ENCODE peak calls at places on chromosomes 4 and X, in four cellular contexts. V is WTC11, N is K562, O is H1. A is an unnamed sample.

GRCh38 chr4:3368841-3369760 is 72.7 kb upstream of the HGFAC start:
- DNase-seq in V (no peak), N (no peak), O (peak), A (peak)

GRCh38 chrX:27694667-27695066 is 104.5 kb downstream of the DCAF8L2 start:
- DNase-seq in V (no peak), N (no peak), O (no peak), A (no peak)

GRCh38 chrX:31012509-31013025 is 59.3 kb downstream of the FTHL17 start:
- DNase-seq in V (peak), N (no peak), O (no peak), A (no peak)

GRCh38 chrX:42384956-42385355 is 393.0 kb downstream of the PPP1R2C start:
- DNase-seq in V (no peak), N (no peak), O (no peak), A (no peak)

GRCh38 chr4:8379281-8379680 is 61.2 kb downstream of the ACOX3 start:
- DNase-seq in V (no peak), N (no peak), O (no peak), A (no peak)

GRCh38 chrX:134020910-134021309 is 35.5 kb upstream of the GPC3 start:
- DNase-seq in V (no peak), N (no peak), O (no peak), A (peak)

GRCh38 chr4:15778191-15778741 is at the start of gene CD38:
- DNase-seq in V (peak), N (no peak), O (peak), A (peak)

GRCh38 chr4:146330392-146330791 is 116.1 kb downstream of the REELD1 start:
- DNase-seq in V (no peak), N (no peak), O (no peak), A (no peak)

GRCh38 chr4:183182873-183183725 is 84.0 kb downstream of the WWC2 start:
- DNase-seq in V (peak), N (peak), O (peak), A (no peak)

GRCh38 chr4:61246003-61246402 is 45.9 kb downstream of the ADGRL3 start:
- DNase-seq in V (no peak), N (no peak), O (no peak), A (no peak)

GRCh38 chrX:106606583-106606982 is 5.2 kb upstream of the RADX start:
- DNase-seq in V (no peak), N (no peak), O (no peak), A (no peak)

GRCh38 chr4:110475881-110476818 is at the start of gene ENPEP:
- DNase-seq in V (peak), N (no peak), O (no peak), A (peak)

GRCh38 chr4:52010976-52011375 is 9.2 kb downstream of the LRRC66 start:
- DNase-seq in V (no peak), N (no peak), O (no peak), A (no peak)

GRCh38 chr4:30952526-30953219 is 232.5 kb downstream of the PCDH7 start:
- DNase-seq in V (no peak), N (no peak), O (no peak), A (no peak)

GRCh38 chr4:116016201-116016600 is 902.8 kb upstream of the NDST4 start:
- DNase-seq in V (no peak), N (no peak), O (no peak), A (no peak)

GRCh38 chrX:4547218-4547836 is 833.9 kb upstream of the PRKX start:
- DNase-seq in V (peak), N (peak), O (peak), A (peak)

GRCh38 chr4:124631760-124632159 is 80.8 kb downstream of the ANKRD50 start:
- DNase-seq in V (no peak), N (peak), O (no peak), A (no peak)

GRCh38 chrX:151398346-151398745 is 1.3 kb downstream of the VMA21 start:
- DNase-seq in V (no peak), N (no peak), O (no peak), A (no peak)

GRCh38 chr4:10808591-10808990 is 124.0 kb upstream of the CLNK start:
- DNase-seq in V (no peak), N (no peak), O (no peak), A (no peak)

GRCh38 chr4:154234576-154234975 is 257.0 kb downstream of the DCHS2 start:
- DNase-seq in V (peak), N (no peak), O (no peak), A (no peak)

GRCh38 chr4:172040766-172041165 is 227.6 kb downstream of the GALNTL6 start:
- DNase-seq in V (no peak), N (no peak), O (no peak), A (no peak)

GRCh38 chr4:113683143-113683542 is 78.4 kb downstream of the CAMK2D start:
- DNase-seq in V (no peak), N (no peak), O (no peak), A (no peak)

GRCh38 chr4:138252551-138252950 is 10.4 kb upstream of the SLC7A11 start:
- DNase-seq in V (no peak), N (no peak), O (no peak), A (no peak)

DNA sequence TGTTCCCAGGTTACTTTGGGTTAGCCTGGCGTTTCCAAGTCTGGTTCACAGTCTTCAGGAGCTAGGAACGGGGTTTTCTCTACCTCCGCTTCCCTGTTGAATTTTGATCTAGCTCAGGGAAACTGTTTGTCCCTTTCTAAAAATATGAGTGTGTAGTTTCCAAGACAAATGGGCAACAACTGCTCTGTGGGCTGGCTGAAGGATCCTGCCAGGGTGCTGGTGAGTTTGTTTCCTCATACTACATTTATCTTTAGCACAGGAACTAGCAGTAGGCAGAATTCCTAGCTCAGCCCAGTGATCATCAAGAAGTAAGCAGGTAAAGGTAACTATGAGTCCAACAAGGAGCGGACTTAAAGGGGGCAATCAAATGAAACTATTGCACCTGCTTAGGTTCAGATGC is 13.3 kb upstream of the FAM47E start:
- DNase-seq in V (no peak), N (no peak), O (no peak), A (no peak)
- TF ChIP-seq TEAD4 in V (no peak), N (no peak), O (no peak), A (no peak)

DNA sequence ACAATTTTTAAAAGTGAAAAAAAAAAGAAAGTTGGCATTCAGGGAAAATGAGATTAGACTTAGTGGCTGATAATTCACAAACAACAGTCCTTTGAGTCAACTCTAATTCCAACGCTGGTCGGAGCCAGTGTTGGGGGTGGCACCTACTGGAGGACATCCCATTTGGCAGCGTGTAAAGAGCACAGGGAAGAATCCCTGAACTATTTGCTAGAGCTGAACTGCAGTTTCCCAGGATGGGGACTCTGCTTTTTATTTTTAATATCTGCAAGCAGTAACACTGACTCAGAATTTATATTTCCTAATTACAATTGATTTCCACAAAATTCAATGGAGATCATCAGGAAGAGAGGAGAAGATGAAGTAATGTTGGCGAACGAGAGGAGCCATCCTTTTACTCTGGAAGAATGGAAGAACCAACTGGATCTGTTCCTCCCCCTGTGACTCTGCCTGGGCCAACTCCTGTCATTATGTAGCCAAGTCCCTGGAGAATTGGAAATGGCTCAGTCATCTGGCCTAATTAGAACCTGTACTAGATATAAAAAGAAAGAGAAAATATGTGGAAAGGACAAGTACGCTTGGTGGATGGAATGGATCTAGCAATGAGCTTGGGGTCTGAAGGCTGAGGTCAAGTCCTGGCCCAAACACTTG is 76.7 kb downstream of the IRF2 start:
- DNase-seq in V (no peak), N (no peak), O (no peak), A (no peak)
- TF ChIP-seq TEAD4 in V (no peak), N (no peak), O (no peak), A (no peak)

GRCh38 chr4:121951570-121952110 is at the start of gene TRPC3:
- DNase-seq in V (peak), N (peak), O (peak), A (peak)
- TF ChIP-seq TEAD4 in V (no peak), N (no peak), O (no peak), A (no peak)

GRCh38 chr4:1708581-1708980 is 3.5 kb downstream of the SLBP start:
- DNase-seq in V (no peak), N (no peak), O (no peak), A (no peak)

GRCh38 chr4:1713003-1713397 is 881 bp upstream of the SLBP start:
- DNase-seq in V (peak), N (no peak), O (no peak), A (no peak)

GRCh38 chr4:1712216-1713002 is at the start of gene SLBP:
- DNase-seq in V (peak), N (peak), O (peak), A (peak)

GRCh38 chr4:1711906-1712215 is 258 bp downstream of the SLBP start:
- DNase-seq in V (no peak), N (no peak), O (no peak), A (peak)

DNA sequence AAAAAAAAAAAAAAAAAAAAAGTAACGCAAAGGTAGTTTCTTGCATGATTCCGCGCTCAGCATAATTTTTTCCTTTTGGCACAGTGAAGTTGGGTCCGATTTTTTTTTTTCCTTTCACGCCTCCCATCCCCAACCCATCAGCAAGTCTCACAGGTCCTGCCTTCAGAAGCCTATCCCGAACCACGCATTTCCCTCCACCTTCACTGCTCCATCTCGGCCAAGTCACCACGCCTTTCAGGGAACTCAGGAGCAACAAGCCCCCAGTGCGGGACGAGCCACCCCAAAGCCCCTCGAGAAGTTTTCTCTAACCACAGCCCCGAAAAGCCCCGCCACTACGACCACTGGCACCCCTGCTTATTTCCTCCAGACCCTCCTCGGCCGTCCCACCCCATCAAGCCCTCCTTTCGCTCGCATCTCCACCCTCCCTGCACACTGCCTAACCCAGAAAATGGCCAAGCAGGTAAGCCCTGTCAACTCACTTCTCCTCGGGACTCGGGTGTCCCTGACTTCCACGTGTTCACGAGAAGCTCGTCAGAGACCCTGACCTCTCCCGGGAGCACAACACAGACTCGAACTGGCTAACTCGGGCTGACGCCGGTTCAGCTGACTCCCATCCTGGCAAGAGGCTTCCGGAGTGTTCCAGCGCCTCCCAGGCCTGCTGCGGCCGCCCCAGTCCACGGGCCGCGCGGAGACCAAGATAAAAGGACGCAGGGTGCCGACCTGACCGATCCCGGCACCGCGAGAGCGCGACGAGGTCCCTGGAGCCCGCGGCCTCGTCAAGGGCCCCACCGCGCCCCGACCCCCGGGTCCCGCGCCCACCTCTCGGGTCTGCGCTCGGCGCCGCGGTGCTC is 839 bp downstream of the SLBP start:
- DNase-seq in V (peak), N (peak), O (no peak), A (no peak)
- TF ChIP-seq TEAD4 in V (no peak), N (no peak), O (no peak), A (no peak)

GRCh38 chr4:26748805-26749204 is 111.8 kb upstream of the STIM2 start:
- DNase-seq in V (no peak), N (no peak), O (no peak), A (no peak)
- TF ChIP-seq TEAD4 in V (no peak), N (no peak), O (no peak), A (no peak)

GRCh38 chr4:189500970-189501369 is 439.7 kb upstream of the FRG1 start:
- DNase-seq in V (no peak), N (no peak), O (no peak), A (no peak)

GRCh38 chr4:189502841-189503240 is 437.8 kb upstream of the FRG1 start:
- DNase-seq in V (no peak), N (no peak), O (no peak), A (no peak)

GRCh38 chr4:189498457-189498856 is 442.2 kb upstream of the FRG1 start:
- DNase-seq in V (no peak), N (no peak), O (no peak), A (no peak)

GRCh38 chr4:189497996-189498395 is 442.7 kb upstream of the FRG1 start:
- DNase-seq in V (no peak), N (no peak), O (no peak), A (no peak)
- TF ChIP-seq TEAD4 in V (no peak), N (no peak), O (no peak), A (no peak)

DNA sequence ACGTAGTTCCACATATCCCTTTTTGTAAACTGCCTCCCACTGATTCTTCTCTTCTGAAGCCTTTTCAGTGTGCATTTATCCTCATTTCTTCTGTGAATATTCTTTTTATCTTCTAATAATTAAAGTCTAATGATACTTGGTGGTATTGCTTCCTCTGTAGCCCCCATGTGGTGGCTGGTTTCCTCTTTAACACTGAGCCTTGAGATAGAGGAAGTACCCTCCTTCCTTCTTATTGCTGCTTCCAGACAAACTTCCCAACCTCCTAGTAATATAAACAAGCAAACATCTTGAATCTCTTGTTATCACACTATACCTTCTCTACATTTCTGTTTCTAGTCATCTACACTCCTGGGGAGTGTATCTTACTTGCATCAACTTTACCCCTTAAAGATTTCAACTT is 310.5 kb upstream of the GIMD1 start:
- DNase-seq in V (no peak), N (no peak), O (no peak), A (no peak)
- TF ChIP-seq TEAD4 in V (no peak), N (no peak), O (no peak), A (no peak)

DNA sequence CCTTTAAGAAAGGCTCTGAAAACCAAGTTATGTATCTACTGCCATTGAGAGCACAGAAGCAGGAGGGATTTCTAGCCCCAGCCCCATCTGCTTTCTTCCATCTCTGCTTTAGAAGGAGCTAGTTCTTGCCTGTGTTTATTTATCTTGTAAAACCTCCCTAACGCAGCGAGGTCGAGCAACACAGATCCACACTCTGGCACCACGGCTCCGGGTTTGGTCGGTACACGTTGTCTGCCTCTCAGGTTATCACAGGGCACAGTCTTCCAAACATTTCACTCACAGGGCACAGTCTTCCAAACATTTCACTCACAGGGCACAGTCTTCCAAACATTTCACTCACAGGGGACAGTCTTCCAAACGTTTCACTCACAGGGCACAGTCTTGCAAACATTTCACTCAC is 69.7 kb upstream of the TLR3 start:
- DNase-seq in V (no peak), N (no peak), O (no peak), A (no peak)
- TF ChIP-seq TEAD4 in V (no peak), N (no peak), O (no peak), A (no peak)

DNA sequence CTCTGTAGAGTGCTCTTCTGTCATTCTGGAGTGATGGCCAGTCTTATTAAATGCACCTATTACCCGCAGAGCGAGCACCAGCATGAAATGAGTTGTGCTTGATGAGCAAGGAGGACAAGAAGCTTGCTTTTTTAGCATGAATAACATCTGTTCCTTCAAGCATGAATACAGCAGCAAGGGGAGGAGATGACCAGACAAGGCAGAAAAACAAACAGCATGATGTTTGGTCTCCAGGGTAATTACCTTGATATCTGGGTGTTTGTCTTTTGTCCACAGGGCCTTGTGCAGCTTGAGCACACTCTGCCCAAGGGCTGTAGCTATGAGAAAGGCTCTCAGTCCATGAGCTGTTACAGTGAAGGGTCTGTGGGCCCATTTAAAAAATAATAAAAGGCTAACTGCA is 324.8 kb upstream of the DDX53 start:
- DNase-seq in V (no peak), N (no peak), O (no peak), A (no peak)
- TF ChIP-seq TEAD4 in V (no peak), N (no peak), O (no peak), A (no peak)

DNA sequence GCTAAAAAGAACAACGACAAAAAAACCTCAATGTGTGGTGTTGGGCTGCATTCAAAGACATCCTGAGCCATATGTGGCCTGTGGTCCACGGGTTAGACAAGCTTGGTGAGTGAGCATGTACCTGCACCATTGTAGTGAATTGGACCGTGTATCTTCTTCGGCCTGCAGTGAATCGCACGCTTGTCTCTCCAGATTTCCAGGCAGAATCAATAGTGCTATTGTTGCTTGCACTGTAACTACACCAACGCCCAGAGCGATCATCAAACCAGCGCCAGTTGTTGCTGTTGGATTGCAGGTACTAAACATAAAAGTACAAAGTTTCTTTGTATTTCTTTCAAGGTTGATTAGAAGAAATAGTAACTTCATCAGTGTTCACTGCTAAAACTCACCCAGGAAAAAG is 101.6 kb downstream of the HUWE1 start:
- DNase-seq in V (no peak), N (no peak), O (no peak), A (no peak)
- TF ChIP-seq TEAD4 in V (no peak), N (no peak), O (no peak), A (no peak)